ENCODE peak calls at places on chromosomes 6 and 20, in seven cellular contexts. One of them, this sample, is unnamed.

GRCh38 chr6:29763491-29764289 is 40.5 kb downstream of the HLA-F start:
- DNase-seq in NCI-H345: no peak
- DNase-seq in non-pigmented ciliary epithelial cell: no peak
- DNase-seq in cardiac muscle cell: peak; percentile 79
- DNase-seq in retina: no peak
- DNase-seq in HS-27A: peak; percentile 55
- DNase-seq in ureter: no peak
- DNase-seq in this sample: no peak

GRCh38 chr6:14487625-14488024 is 370.1 kb downstream of the CD83 start:
- DNase-seq in NCI-H345: no peak
- DNase-seq in ureter: no peak
- DNase-seq in cardiac muscle cell: no peak
- DNase-seq in non-pigmented ciliary epithelial cell: no peak
- DNase-seq in retina: no peak
- DNase-seq in HS-27A: no peak
- DNase-seq in this sample: no peak

GRCh38 chr20:56414842-56415765 is 3.0 kb downstream of the CASS4 start:
- DNase-seq in NCI-H345: no peak
- DNase-seq in non-pigmented ciliary epithelial cell: peak; percentile 90
- DNase-seq in cardiac muscle cell: peak; percentile 69
- DNase-seq in HS-27A: no peak
- DNase-seq in ureter: no peak
- DNase-seq in retina: no peak
- DNase-seq in this sample: no peak

GRCh38 chr6:44226368-44227137 is 3.2 kb downstream of the SLC29A1 start:
- DNase-seq in cardiac muscle cell: no peak
- DNase-seq in ureter: no peak
- DNase-seq in HS-27A: no peak
- DNase-seq in non-pigmented ciliary epithelial cell: no peak
- DNase-seq in NCI-H345: no peak
- DNase-seq in retina: peak; percentile 46
- DNase-seq in this sample: no peak

GRCh38 chr6:146770965-146771735 is 172.4 kb downstream of the ADGB start:
- DNase-seq in non-pigmented ciliary epithelial cell: no peak
- DNase-seq in NCI-H345: no peak
- DNase-seq in cardiac muscle cell: peak; percentile 13
- DNase-seq in retina: no peak
- DNase-seq in HS-27A: no peak
- DNase-seq in ureter: no peak
- DNase-seq in this sample: no peak

GRCh38 chr20:19620471-19620870 is 137.6 kb upstream of the RIN2 start:
- DNase-seq in NCI-H345: no peak
- DNase-seq in cardiac muscle cell: no peak
- DNase-seq in HS-27A: no peak
- DNase-seq in retina: no peak
- DNase-seq in ureter: no peak
- DNase-seq in non-pigmented ciliary epithelial cell: no peak
- DNase-seq in this sample: no peak

GRCh38 chr20:37378785-37379598 is 33.1 kb downstream of the SRC start:
- DNase-seq in non-pigmented ciliary epithelial cell: no peak
- DNase-seq in NCI-H345: no peak
- DNase-seq in cardiac muscle cell: peak; percentile 51
- DNase-seq in ureter: no peak
- DNase-seq in HS-27A: no peak
- DNase-seq in retina: no peak
- DNase-seq in this sample: peak; percentile 51

GRCh38 chr6:19380287-19380686 is 456.9 kb upstream of the ID4 start:
- DNase-seq in cardiac muscle cell: peak; percentile 22
- DNase-seq in ureter: no peak
- DNase-seq in retina: no peak
- DNase-seq in HS-27A: no peak
- DNase-seq in non-pigmented ciliary epithelial cell: no peak
- DNase-seq in NCI-H345: no peak
- DNase-seq in this sample: no peak

GRCh38 chr20:33791959-33792597 is 19.1 kb upstream of the CHMP4B start:
- DNase-seq in non-pigmented ciliary epithelial cell: no peak
- DNase-seq in retina: peak; percentile 58
- DNase-seq in HS-27A: no peak
- DNase-seq in cardiac muscle cell: peak; percentile 59
- DNase-seq in NCI-H345: peak; percentile 27
- DNase-seq in ureter: no peak
- DNase-seq in this sample: peak; percentile 51

GRCh38 chr6:112188906-112189305 is 65.5 kb downstream of the LAMA4 start:
- DNase-seq in HS-27A: no peak
- DNase-seq in retina: no peak
- DNase-seq in ureter: no peak
- DNase-seq in NCI-H345: no peak
- DNase-seq in non-pigmented ciliary epithelial cell: peak; percentile 63
- DNase-seq in cardiac muscle cell: no peak
- DNase-seq in this sample: no peak

GRCh38 chr20:63441777-63442493 is 30.5 kb downstream of the KCNQ2 start:
- DNase-seq in HS-27A: no peak
- DNase-seq in ureter: no peak
- DNase-seq in non-pigmented ciliary epithelial cell: no peak
- DNase-seq in cardiac muscle cell: peak; percentile 49
- DNase-seq in NCI-H345: peak; percentile 30
- DNase-seq in retina: no peak
- DNase-seq in this sample: peak; percentile 73

GRCh38 chr6:28980797-28981390 is 24.2 kb downstream of the ZNF311 start:
- DNase-seq in retina: peak; percentile 89
- DNase-seq in HS-27A: peak; percentile 77
- DNase-seq in non-pigmented ciliary epithelial cell: peak; percentile 69
- DNase-seq in NCI-H345: peak; percentile 63
- DNase-seq in ureter: peak; percentile 59
- DNase-seq in cardiac muscle cell: peak; percentile 90
- DNase-seq in this sample: no peak

GRCh38 chr6:31736026-31736767 is at the start of gene CLIC1:
- DNase-seq in cardiac muscle cell: peak; percentile 83
- DNase-seq in non-pigmented ciliary epithelial cell: peak; percentile 44
- DNase-seq in retina: peak; percentile 72
- DNase-seq in NCI-H345: peak; percentile 84
- DNase-seq in ureter: peak; percentile 93
- DNase-seq in HS-27A: peak; percentile 68
- DNase-seq in this sample: peak; percentile 87

GRCh38 chr6:61586934-61587537 is 699.0 kb downstream of the KHDRBS2 start:
- DNase-seq in non-pigmented ciliary epithelial cell: no peak
- DNase-seq in ureter: no peak
- DNase-seq in retina: no peak
- DNase-seq in NCI-H345: no peak
- DNase-seq in HS-27A: no peak
- DNase-seq in cardiac muscle cell: no peak
- DNase-seq in this sample: no peak

GRCh38 chr20:38343107-38343797 is 3.0 kb upstream of the LBP start:
- DNase-seq in cardiac muscle cell: peak; percentile 78
- DNase-seq in NCI-H345: no peak
- DNase-seq in HS-27A: no peak
- DNase-seq in non-pigmented ciliary epithelial cell: no peak
- DNase-seq in ureter: peak; percentile 76
- DNase-seq in retina: no peak
- DNase-seq in this sample: peak; percentile 65

GRCh38 chr20:33689973-33690372 is 3.8 kb upstream of the E2F1 start:
- DNase-seq in retina: no peak
- DNase-seq in cardiac muscle cell: peak; percentile 85
- DNase-seq in HS-27A: no peak
- DNase-seq in non-pigmented ciliary epithelial cell: peak; percentile 31
- DNase-seq in ureter: no peak
- DNase-seq in NCI-H345: no peak
- DNase-seq in this sample: no peak

GRCh38 chr20:23368316-23369110 is 6.5 kb downstream of the GZF1 start:
- DNase-seq in retina: no peak
- DNase-seq in non-pigmented ciliary epithelial cell: no peak
- DNase-seq in HS-27A: no peak
- DNase-seq in NCI-H345: no peak
- DNase-seq in cardiac muscle cell: peak; percentile 38
- DNase-seq in ureter: no peak
- DNase-seq in this sample: no peak

GRCh38 chr6:14601490-14601889 is 483.9 kb downstream of the CD83 start:
- DNase-seq in cardiac muscle cell: no peak
- DNase-seq in ureter: no peak
- DNase-seq in NCI-H345: peak; percentile 46
- DNase-seq in retina: no peak
- DNase-seq in HS-27A: no peak
- DNase-seq in non-pigmented ciliary epithelial cell: no peak
- DNase-seq in this sample: peak; percentile 57

GRCh38 chr6:111888928-111889696 is 15.9 kb upstream of the FYN start:
- DNase-seq in cardiac muscle cell: peak; percentile 62
- DNase-seq in HS-27A: no peak
- DNase-seq in NCI-H345: peak; percentile 57
- DNase-seq in retina: peak; percentile 76
- DNase-seq in non-pigmented ciliary epithelial cell: no peak
- DNase-seq in ureter: no peak
- DNase-seq in this sample: no peak

GRCh38 chr20:12237772-12238171 is 320.1 kb downstream of the BTBD3 start:
- DNase-seq in retina: no peak
- DNase-seq in ureter: no peak
- DNase-seq in NCI-H345: no peak
- DNase-seq in HS-27A: no peak
- DNase-seq in cardiac muscle cell: peak; percentile 59
- DNase-seq in non-pigmented ciliary epithelial cell: no peak
- DNase-seq in this sample: no peak

GRCh38 chr20:38875170-38875993 is 50.8 kb upstream of the FAM83D start:
- DNase-seq in retina: no peak
- DNase-seq in non-pigmented ciliary epithelial cell: no peak
- DNase-seq in ureter: no peak
- DNase-seq in cardiac muscle cell: no peak
- DNase-seq in NCI-H345: no peak
- DNase-seq in HS-27A: no peak
- DNase-seq in this sample: no peak

GRCh38 chr6:46287043-46287442 is 116.3 kb upstream of the ENPP5 start:
- DNase-seq in retina: no peak
- DNase-seq in NCI-H345: no peak
- DNase-seq in non-pigmented ciliary epithelial cell: no peak
- DNase-seq in ureter: no peak
- DNase-seq in cardiac muscle cell: no peak
- DNase-seq in HS-27A: no peak
- DNase-seq in this sample: no peak

GRCh38 chr20:10369723-10370090 is 64.3 kb downstream of the MKKS start:
- DNase-seq in retina: no peak
- DNase-seq in ureter: peak; percentile 45
- DNase-seq in non-pigmented ciliary epithelial cell: no peak
- DNase-seq in HS-27A: no peak
- DNase-seq in NCI-H345: no peak
- DNase-seq in cardiac muscle cell: peak; percentile 76
- DNase-seq in this sample: peak; percentile 29

GRCh38 chr6:161418458-161418945 is 144.6 kb upstream of the AGPAT4 start:
- DNase-seq in HS-27A: no peak
- DNase-seq in retina: peak; percentile 84
- DNase-seq in non-pigmented ciliary epithelial cell: peak; percentile 76
- DNase-seq in ureter: peak; percentile 56
- DNase-seq in cardiac muscle cell: peak; percentile 94
- DNase-seq in NCI-H345: peak; percentile 51
- DNase-seq in this sample: no peak

GRCh38 chr6:40950986-40951730 is 87.9 kb downstream of the UNC5CL start:
- DNase-seq in HS-27A: no peak
- DNase-seq in non-pigmented ciliary epithelial cell: no peak
- DNase-seq in cardiac muscle cell: no peak
- DNase-seq in NCI-H345: no peak
- DNase-seq in retina: no peak
- DNase-seq in ureter: no peak
- DNase-seq in this sample: no peak

GRCh38 chr6:111481836-111482235 is 1.2 kb downstream of the REV3L start:
- DNase-seq in non-pigmented ciliary epithelial cell: no peak
- DNase-seq in cardiac muscle cell: no peak
- DNase-seq in NCI-H345: no peak
- DNase-seq in HS-27A: no peak
- DNase-seq in retina: no peak
- DNase-seq in ureter: no peak
- DNase-seq in this sample: no peak

GRCh38 chr20:56835829-56836228 is 206.7 kb downstream of the TFAP2C start:
- DNase-seq in retina: no peak
- DNase-seq in ureter: no peak
- DNase-seq in NCI-H345: no peak
- DNase-seq in cardiac muscle cell: no peak
- DNase-seq in non-pigmented ciliary epithelial cell: no peak
- DNase-seq in HS-27A: no peak
- DNase-seq in this sample: no peak

GRCh38 chr6:146191600-146191999 is 162.7 kb downstream of the GRM1 start:
- DNase-seq in non-pigmented ciliary epithelial cell: no peak
- DNase-seq in ureter: no peak
- DNase-seq in retina: peak; percentile 11
- DNase-seq in NCI-H345: no peak
- DNase-seq in HS-27A: no peak
- DNase-seq in cardiac muscle cell: no peak
- DNase-seq in this sample: no peak

GRCh38 chr6:88548891-88549505 is 382.9 kb upstream of the CNR1 start:
- DNase-seq in cardiac muscle cell: no peak
- DNase-seq in HS-27A: no peak
- DNase-seq in NCI-H345: no peak
- DNase-seq in non-pigmented ciliary epithelial cell: no peak
- DNase-seq in retina: no peak
- DNase-seq in ureter: no peak
- DNase-seq in this sample: no peak

GRCh38 chr6:48691420-48691819 is 580.4 kb upstream of the PTCHD4 start:
- DNase-seq in HS-27A: no peak
- DNase-seq in retina: no peak
- DNase-seq in cardiac muscle cell: no peak
- DNase-seq in NCI-H345: no peak
- DNase-seq in non-pigmented ciliary epithelial cell: no peak
- DNase-seq in ureter: no peak
- DNase-seq in this sample: no peak

GRCh38 chr6:33416386-33417126 is 1.4 kb downstream of the CUTA start:
- DNase-seq in NCI-H345: no peak
- DNase-seq in HS-27A: no peak
- DNase-seq in non-pigmented ciliary epithelial cell: no peak
- DNase-seq in cardiac muscle cell: no peak
- DNase-seq in retina: no peak
- DNase-seq in ureter: no peak
- DNase-seq in this sample: no peak

GRCh38 chr20:33947709-33948295 is 45.9 kb upstream of the RALY start:
- DNase-seq in HS-27A: peak; percentile 22
- DNase-seq in cardiac muscle cell: peak; percentile 35
- DNase-seq in ureter: no peak
- DNase-seq in non-pigmented ciliary epithelial cell: no peak
- DNase-seq in retina: no peak
- DNase-seq in NCI-H345: no peak
- DNase-seq in this sample: no peak

GRCh38 chr6:14571001-14571400 is 453.4 kb downstream of the CD83 start:
- DNase-seq in NCI-H345: no peak
- DNase-seq in non-pigmented ciliary epithelial cell: no peak
- DNase-seq in cardiac muscle cell: no peak
- DNase-seq in HS-27A: no peak
- DNase-seq in retina: no peak
- DNase-seq in ureter: no peak
- DNase-seq in this sample: no peak

GRCh38 chr6:158408552-158409130 is 96.4 kb downstream of the TULP4 start:
- DNase-seq in HS-27A: no peak
- DNase-seq in ureter: no peak
- DNase-seq in non-pigmented ciliary epithelial cell: peak; percentile 71
- DNase-seq in cardiac muscle cell: peak; percentile 96
- DNase-seq in NCI-H345: no peak
- DNase-seq in retina: peak; percentile 70
- DNase-seq in this sample: no peak

GRCh38 chr20:58173930-58174707 is 54.3 kb downstream of the ANKRD60 start:
- DNase-seq in retina: no peak
- DNase-seq in NCI-H345: no peak
- DNase-seq in non-pigmented ciliary epithelial cell: no peak
- DNase-seq in ureter: no peak
- DNase-seq in cardiac muscle cell: no peak
- DNase-seq in HS-27A: no peak
- DNase-seq in this sample: no peak

GRCh38 chr20:63114693-63115069 is 101.2 kb downstream of the YTHDF1 start:
- DNase-seq in NCI-H345: no peak
- DNase-seq in ureter: no peak
- DNase-seq in retina: no peak
- DNase-seq in non-pigmented ciliary epithelial cell: no peak
- DNase-seq in HS-27A: no peak
- DNase-seq in cardiac muscle cell: no peak
- DNase-seq in this sample: no peak

GRCh38 chr6:151425561-151425960 is 26.4 kb downstream of the RMND1 start:
- DNase-seq in retina: no peak
- DNase-seq in HS-27A: no peak
- DNase-seq in ureter: no peak
- DNase-seq in non-pigmented ciliary epithelial cell: no peak
- DNase-seq in cardiac muscle cell: no peak
- DNase-seq in NCI-H345: no peak
- DNase-seq in this sample: no peak

GRCh38 chr6:27867941-27868705 is 44.1 kb downstream of the OR2B2 start:
- DNase-seq in ureter: no peak
- DNase-seq in HS-27A: no peak
- DNase-seq in cardiac muscle cell: peak; percentile 19
- DNase-seq in non-pigmented ciliary epithelial cell: no peak
- DNase-seq in retina: no peak
- DNase-seq in NCI-H345: peak; percentile 15
- DNase-seq in this sample: no peak